ENCODE peak calls at places on chromosomes 6 and 20, in ten cellular contexts. I is ovary, H is heart left ventricle, K is suprapubic skin, M is stomach, G is upper lobe of left lung, F is HepG2, C is sigmoid colon, Q is uterus, O is transverse colon. P is an unnamed sample. For H3K4me1, the result is how much of the 10 kb centered on the place peaks cover.

GRCh38 chr6:4351857-4352669 is 216.7 kb upstream of the ECI2 start:
- DNase-seq in I (no peak), H (peak), K (peak), M (peak), G (no peak), F (no peak), C (peak), Q (peak), O (peak), P (no peak)

GRCh38 chr6:33840064-33840926 is 36.5 kb upstream of the MLN start:
- DNase-seq in I (no peak), H (peak), K (no peak), M (no peak), G (no peak), F (peak), C (no peak), Q (no peak), O (peak), P (no peak)

GRCh38 chr20:51700809-51701285 is 67.3 kb downstream of the ATP9A start:
- DNase-seq in I (no peak), H (no peak), K (no peak), M (no peak), G (no peak), F (peak), C (no peak), Q (no peak), O (peak), P (no peak)

GRCh38 chr6:52285174-52286068 is 879 bp upstream of the MCM3 start:
- DNase-seq in I (no peak), H (no peak), K (no peak), M (no peak), G (no peak), F (peak), C (no peak), Q (no peak), O (no peak), P (no peak)

GRCh38 chr20:13995841-13996240 is 525 bp downstream of the MACROD2 start:
- DNase-seq in I (peak), H (peak), K (peak), M (peak), G (peak), F (no peak), C (peak), Q (peak), O (peak), P (no peak)

GRCh38 chr6:35453236-35453635 is 1.1 kb downstream of the FANCE start:
- DNase-seq in I (no peak), H (no peak), K (no peak), M (no peak), G (no peak), F (no peak), C (no peak), Q (no peak), O (no peak), P (no peak)

GRCh38 chr6:102798631-102799030 is 1405.1 kb downstream of the GRIK2 start:
- DNase-seq in I (no peak), H (no peak), K (no peak), M (no peak), G (no peak), F (no peak), C (no peak), Q (no peak), O (no peak), P (no peak)

GRCh38 chr6:52727908-52728307 is 35.4 kb downstream of the GSTA2 start:
- DNase-seq in I (no peak), H (no peak), K (no peak), M (no peak), G (no peak), F (no peak), C (no peak), Q (no peak), O (no peak), P (no peak)

GRCh38 chr6:13406781-13407180 is 78.4 kb upstream of the TBC1D7 start:
- DNase-seq in I (no peak), H (peak), K (no peak), M (no peak), G (no peak), F (peak), C (no peak), Q (no peak), O (no peak), P (no peak)

GRCh38 chr6:106517699-106518098 is 111.6 kb downstream of the RTN4IP1 start:
- DNase-seq in I (no peak), H (no peak), K (no peak), M (no peak), G (no peak), F (no peak), C (no peak), Q (no peak), O (no peak), P (no peak)
- H3K4me1 ChIP-seq in I (under half), H (under half), K (half or more), M (under half), G (under half), F (half or more), C (under half), Q (under half), O (under half), P (under half)

GRCh38 chr20:18496740-18497592 is at the start of gene RBBP9:
- DNase-seq in I (peak), H (peak), K (peak), M (peak), G (peak), F (peak), C (peak), Q (peak), O (peak), P (peak)
- TF ChIP-seq POLR2A in I (no peak), H (peak), K (no peak), M (no peak), G (no peak), F (peak), C (no peak), Q (no peak), O (no peak), P (no peak)

GRCh38 chr6:89536230-89536629 is 102.3 kb downstream of the LYRM2 start:
- DNase-seq in I (no peak), H (no peak), K (no peak), M (no peak), G (no peak), F (no peak), C (no peak), Q (no peak), O (no peak), P (no peak)
- H3K4me1 ChIP-seq in I (under half), H (under half), K (under half), M (under half), G (under half), F (under half), C (under half), Q (under half), O (under half), P (under half)

GRCh38 chr6:30742316-30743098 is at the start of gene FLOT1:
- DNase-seq in I (peak), H (peak), K (peak), M (peak), G (peak), F (peak), C (peak), Q (peak), O (peak), P (peak)
- TF ChIP-seq POLR2A in I (peak), H (peak), K (no peak), M (no peak), G (peak), F (no peak), C (peak), Q (peak), O (peak), P (peak)

DNA sequence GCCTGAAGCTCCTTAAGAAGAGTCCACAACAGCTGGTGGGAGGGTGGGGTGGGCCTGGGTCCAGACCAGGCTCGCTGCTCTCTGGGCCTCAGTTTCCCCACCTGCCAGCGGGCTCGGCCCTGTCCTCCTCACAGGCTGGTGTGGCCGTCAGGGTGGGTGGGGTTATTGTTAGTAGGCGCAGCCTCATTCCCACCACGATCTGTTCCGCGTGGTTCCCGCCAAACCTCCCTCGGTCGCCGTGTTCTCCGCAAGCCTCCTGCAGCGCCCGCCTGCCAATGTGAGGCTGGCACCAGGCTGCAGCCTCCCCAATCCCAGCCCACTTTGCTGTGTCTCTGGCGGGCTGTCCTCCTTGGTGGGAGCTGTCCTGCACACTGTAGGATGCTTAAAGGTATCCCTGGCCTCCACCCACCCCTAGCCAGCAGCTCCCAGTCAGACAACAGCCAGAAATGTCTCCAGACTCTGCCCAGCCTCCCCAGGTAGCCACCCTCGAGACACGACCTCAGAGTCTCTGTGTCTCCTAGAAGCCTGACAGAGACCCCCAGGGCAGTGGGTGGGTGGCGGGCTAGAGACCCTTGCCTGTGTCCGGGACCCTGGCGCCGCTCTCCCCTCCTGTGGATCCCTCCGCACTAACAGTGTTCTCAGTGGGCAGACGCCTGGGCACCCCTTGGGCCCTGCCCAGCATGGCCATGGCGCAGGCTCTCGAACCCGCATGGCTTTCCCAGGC is 15.3 kb downstream of the SLC17A9 start:
- DNase-seq in I (no peak), H (no peak), K (no peak), M (no peak), G (peak), F (no peak), C (no peak), Q (no peak), O (no peak), P (no peak)
- H3K4me1 ChIP-seq in I (under half), H (under half), K (under half), M (under half), G (under half), F (under half), C (under half), Q (under half), O (under half), P (under half)

DNA sequence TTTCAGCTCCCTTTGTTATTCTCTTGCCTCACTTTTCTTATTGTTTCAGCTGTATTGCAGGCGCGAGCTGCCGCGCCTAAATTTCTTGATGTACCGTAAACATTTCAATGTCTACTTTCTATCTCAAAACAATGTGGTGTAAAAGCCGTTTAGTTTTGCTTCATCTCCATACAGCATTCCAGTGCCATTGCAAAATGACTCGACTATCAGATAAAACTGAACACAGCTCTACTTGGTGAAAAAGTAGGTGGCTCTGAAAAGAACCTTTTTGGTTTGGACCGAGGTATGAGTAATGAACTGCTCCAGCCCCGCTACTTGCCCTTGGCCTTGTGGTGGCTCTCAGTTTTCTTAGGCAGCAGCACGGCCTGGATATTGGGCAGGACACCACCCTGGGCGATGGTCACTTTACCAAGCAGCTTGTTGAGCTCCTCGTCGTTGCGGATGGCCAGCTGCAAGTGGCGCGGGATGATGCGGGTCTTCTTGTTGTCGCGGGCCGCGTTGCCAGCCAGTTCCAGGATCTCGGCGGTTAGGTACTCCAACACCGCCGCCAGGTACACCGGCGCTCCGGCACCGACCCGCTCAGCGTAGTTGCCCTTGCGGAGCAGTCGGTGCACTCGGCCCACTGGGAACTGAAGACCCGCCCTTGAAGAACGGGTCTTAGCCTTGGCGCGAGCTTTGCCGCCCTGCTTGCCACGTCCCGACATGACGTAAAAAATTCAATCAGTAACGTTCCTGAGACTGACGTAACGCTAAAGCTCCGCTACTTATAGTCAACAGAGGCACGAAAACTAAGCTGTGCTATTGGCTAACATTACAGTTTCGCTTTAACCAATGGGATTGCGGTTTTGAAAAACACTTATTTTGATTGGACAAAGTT is 74.3 kb downstream of the OR2B2 start:
- DNase-seq in I (peak), H (peak), K (peak), M (peak), G (peak), F (peak), C (peak), Q (peak), O (peak), P (peak)
- TF ChIP-seq POLR2A in I (peak), H (peak), K (no peak), M (no peak), G (peak), F (no peak), C (no peak), Q (peak), O (no peak), P (peak)

GRCh38 chr6:44116643-44117382 is 10.4 kb downstream of the MRPL14 start:
- DNase-seq in I (no peak), H (no peak), K (no peak), M (no peak), G (no peak), F (no peak), C (no peak), Q (no peak), O (no peak), P (no peak)

GRCh38 chr6:44120692-44121443 is 6.4 kb downstream of the MRPL14 start:
- DNase-seq in I (no peak), H (no peak), K (no peak), M (no peak), G (no peak), F (no peak), C (no peak), Q (no peak), O (no peak), P (no peak)

GRCh38 chr6:44119704-44120262 is 7.5 kb downstream of the MRPL14 start:
- DNase-seq in I (no peak), H (no peak), K (no peak), M (no peak), G (no peak), F (no peak), C (no peak), Q (no peak), O (no peak), P (no peak)

GRCh38 chr6:44115866-44116265 is 11.4 kb downstream of the MRPL14 start:
- DNase-seq in I (no peak), H (no peak), K (no peak), M (no peak), G (no peak), F (no peak), C (no peak), Q (no peak), O (no peak), P (no peak)

GRCh38 chr6:44117397-44118128 is 9.7 kb downstream of the MRPL14 start:
- DNase-seq in I (no peak), H (no peak), K (no peak), M (peak), G (no peak), F (no peak), C (no peak), Q (no peak), O (no peak), P (no peak)
- H3K4me1 ChIP-seq in I (under half), H (under half), K (under half), M (under half), G (half or more), F (half or more), C (half or more), Q (under half), O (half or more), P (half or more)

GRCh38 chr20:45933231-45934045 is 1.0 kb upstream of the PCIF1 start:
- DNase-seq in I (peak), H (peak), K (peak), M (peak), G (peak), F (peak), C (peak), Q (peak), O (peak), P (no peak)

GRCh38 chr20:45935416-45936046 is 1.0 kb downstream of the PCIF1 start:
- DNase-seq in I (no peak), H (no peak), K (no peak), M (no peak), G (no peak), F (no peak), C (no peak), Q (no peak), O (no peak), P (no peak)

GRCh38 chr20:45937765-45938164 is 3.3 kb downstream of the PCIF1 start:
- DNase-seq in I (no peak), H (no peak), K (no peak), M (no peak), G (no peak), F (no peak), C (no peak), Q (no peak), O (no peak), P (no peak)

GRCh38 chr20:45934046-45934586 is 367 bp upstream of the PCIF1 start:
- DNase-seq in I (peak), H (peak), K (no peak), M (peak), G (no peak), F (no peak), C (peak), Q (no peak), O (peak), P (no peak)

DNA sequence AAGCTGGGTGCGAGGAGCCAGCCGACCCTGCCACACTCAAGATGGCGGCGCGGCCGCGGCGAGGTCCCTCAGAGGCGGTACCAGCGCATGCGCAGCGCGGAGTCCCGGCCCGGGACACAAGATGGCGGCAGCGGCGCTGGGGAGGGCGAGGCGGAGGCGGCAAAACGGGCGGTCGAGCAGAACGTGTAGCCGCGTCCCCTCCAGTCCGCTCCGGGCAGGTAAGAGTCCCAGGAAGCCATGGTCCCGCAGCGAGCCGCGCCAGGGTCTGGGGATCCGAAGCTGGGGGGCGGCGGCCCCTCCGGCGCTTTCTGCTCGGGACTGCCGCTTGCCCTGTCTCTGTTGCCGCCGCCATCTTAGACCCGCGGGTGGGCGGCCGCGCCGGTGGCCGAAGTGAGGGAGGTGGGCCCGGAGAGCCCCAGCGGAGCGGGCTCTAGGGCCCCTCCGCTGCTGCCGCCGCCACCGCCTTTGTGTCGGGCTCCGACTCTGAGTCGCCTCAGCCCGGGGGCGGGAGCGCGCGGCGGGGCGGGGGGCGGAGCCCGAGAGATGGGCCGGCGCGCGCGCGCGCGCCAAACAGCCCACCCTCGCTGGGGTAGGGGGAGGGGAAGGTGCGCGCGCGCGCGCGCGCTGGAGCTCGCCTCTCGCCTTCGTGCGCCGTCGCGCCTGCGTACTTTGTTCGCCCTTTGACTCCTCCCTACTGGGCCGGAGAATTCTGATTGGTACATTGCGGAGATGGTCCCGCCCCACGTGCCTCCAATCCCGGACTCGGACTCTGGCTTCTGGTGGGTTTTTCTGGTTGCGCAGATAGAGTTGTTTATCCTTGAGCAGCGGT is at the start of gene PCIF1:
- DNase-seq in I (peak), H (peak), K (peak), M (peak), G (peak), F (peak), C (peak), Q (peak), O (peak), P (peak)
- TF ChIP-seq POLR2A in I (peak), H (peak), K (peak), M (no peak), G (peak), F (peak), C (peak), Q (peak), O (peak), P (peak)

GRCh38 chr20:39248851-39249485 is 286.8 kb downstream of the DHX35 start:
- DNase-seq in I (no peak), H (no peak), K (no peak), M (no peak), G (no peak), F (no peak), C (no peak), Q (no peak), O (no peak), P (no peak)
- H3K4me1 ChIP-seq in I (under half), H (under half), K (under half), M (under half), G (under half), F (under half), C (under half), Q (under half), O (under half), P (under half)

DNA sequence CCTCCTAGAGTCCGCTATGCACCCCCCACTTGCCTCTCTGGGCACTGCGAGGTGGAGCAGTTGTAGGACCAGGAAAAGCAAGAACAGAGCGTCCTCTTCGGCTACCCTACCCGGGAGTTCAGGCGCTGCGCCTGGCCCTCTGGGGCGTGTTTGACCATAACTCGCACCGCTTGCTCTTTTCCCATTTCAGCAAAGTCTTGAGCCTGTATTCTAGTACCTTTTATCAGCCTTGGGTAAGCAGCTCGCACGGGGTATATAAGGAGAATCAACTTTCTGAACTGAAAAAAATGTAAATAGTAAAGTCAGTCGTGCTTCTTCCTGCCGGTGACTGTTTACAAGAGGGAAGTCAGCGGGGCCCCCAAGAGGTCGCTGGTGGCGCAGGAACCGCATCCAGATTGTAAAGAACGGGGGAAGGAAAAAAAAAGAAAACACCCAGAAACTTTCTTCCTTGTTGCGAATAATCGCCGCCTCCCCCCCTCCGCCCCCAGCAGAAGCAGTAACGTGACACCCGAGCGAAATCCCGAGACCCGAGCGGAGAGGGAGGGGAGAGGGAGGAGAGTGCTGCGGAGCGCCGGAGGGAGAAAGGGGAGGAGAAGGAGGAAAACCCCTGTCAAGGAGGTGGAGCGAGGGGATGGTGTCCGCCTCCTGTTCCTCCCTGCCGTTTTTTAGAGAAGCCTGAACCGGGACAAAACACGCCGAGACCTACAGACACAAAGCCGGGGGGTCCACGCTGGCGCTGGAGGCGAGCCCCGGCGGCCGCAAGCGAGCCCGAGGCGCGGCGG is at the start of gene UST:
- DNase-seq in I (peak), H (peak), K (peak), M (peak), G (peak), F (no peak), C (peak), Q (peak), O (peak), P (peak)
- TF ChIP-seq POLR2A in I (peak), H (peak), K (no peak), M (no peak), G (no peak), F (no peak), C (no peak), Q (peak), O (peak), P (no peak)

P was measured in esophagus muscularis mucosa.